ENCODE peak calls at places on chromosomes 5 and 9, in six cellular contexts. G, O, X, V, Y and T are unnamed samples.

GRCh38 chr5:106121972-106122605 is 1548.6 kb downstream of the EFNA5 start:
- DNase-seq in O (no peak), V (no peak), G (peak; percentile 26), X (peak; percentile 60), Y (peak; percentile 54), T (no peak)

GRCh38 chr5:78964889-78965288 is 20.2 kb downstream of the ARSB start:
- DNase-seq in G (peak; percentile 77), X (peak; percentile 64), V (peak; percentile 69), O (no peak), Y (no peak), T (no peak)

GRCh38 chr5:33102551-33102950 is 338.2 kb upstream of the TARS1 start:
- DNase-seq in V (no peak), Y (no peak), G (no peak), O (no peak), X (no peak), T (no peak)

GRCh38 chr5:78920604-78921003 is 64.5 kb downstream of the ARSB start:
- DNase-seq in V (no peak), X (peak; percentile 3), Y (no peak), G (peak; percentile 44), O (no peak), T (no peak)

GRCh38 chr9:134606951-134607733 is 34.5 kb upstream of the COL5A1 start:
- DNase-seq in G (no peak), V (no peak), X (no peak), O (no peak), Y (peak; percentile 47), T (peak; percentile 54)

GRCh38 chr9:126523621-126524111 is 90.1 kb upstream of the LMX1B start:
- DNase-seq in V (no peak), Y (no peak), X (no peak), G (no peak), O (no peak), T (no peak)

GRCh38 chr9:126532019-126532462 is 81.7 kb upstream of the LMX1B start:
- DNase-seq in G (no peak), X (no peak), V (no peak), O (no peak), Y (no peak), T (no peak)

GRCh38 chr9:75454891-75455290 is 366.6 kb downstream of the OSTF1 start:
- DNase-seq in V (no peak), X (no peak), O (no peak), G (no peak), Y (no peak), T (no peak)

GRCh38 chr9:4192450-4192849 is 107.4 kb downstream of the GLIS3 start:
- DNase-seq in V (no peak), X (no peak), Y (no peak), O (no peak), G (no peak), T (no peak)

DNA sequence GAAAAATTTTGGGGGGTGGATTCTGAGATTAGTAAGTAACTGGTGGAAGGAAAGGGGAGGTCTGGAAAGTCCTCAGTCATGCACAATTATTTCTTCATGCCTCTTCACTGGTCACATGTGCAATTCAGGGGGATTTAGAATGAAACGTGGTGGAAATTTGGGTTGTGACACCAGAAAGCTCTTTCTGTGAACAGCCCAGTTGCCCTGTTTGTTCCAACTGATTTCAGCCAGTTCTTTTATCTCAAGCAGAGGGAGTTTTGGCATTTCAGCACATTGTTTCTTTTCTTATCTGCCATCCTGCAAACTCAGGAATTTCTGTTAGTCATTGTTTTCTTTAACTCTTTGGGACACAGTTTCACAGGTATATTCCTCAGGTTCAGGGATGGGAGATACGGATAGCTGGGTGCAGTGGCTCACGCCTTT is 5.1 kb upstream of the B4GALT1 start:
- DNase-seq in Y (no peak), G (no peak), O (no peak), V (peak; percentile 79), X (peak; percentile 51), T (no peak)
- H3K27ac ChIP-seq in Y (no peak overlapping the region), G (peak overlapping the region; percentile 64), O (no peak overlapping the region), V (peak overlapping the region; percentile 72), X (no peak overlapping the region), T (peak overlapping the region; percentile 54)

GRCh38 chr9:123357748-123358059 is 1.7 kb downstream of the CRB2 start:
- DNase-seq in Y (no peak), G (no peak), V (no peak), O (no peak), X (no peak), T (no peak)
- H3K4me3 ChIP-seq in Y (no peak overlapping the region), G (no peak overlapping the region), V (no peak overlapping the region), O (no peak overlapping the region), X (no peak overlapping the region), T (no peak overlapping the region)

GRCh38 chr5:119966028-119966427 is 336.7 kb downstream of the FAM170A start:
- DNase-seq in V (no peak), O (no peak), X (no peak), Y (no peak), G (no peak), T (no peak)
- TF ChIP-seq CTCF in V (no peak), O (no peak), X (no peak), Y (no peak), G (no peak), T (no peak)

GRCh38 chr9:93288891-93289883 is 105.2 kb downstream of the WNK2 start:
- DNase-seq in V (peak; percentile 79), O (no peak), G (peak; percentile 50), Y (no peak), X (peak; percentile 73), T (no peak)
- H3K27ac ChIP-seq in V (no peak overlapping the region), O (peak overlapping the region; percentile 12), G (peak overlapping the region; percentile 64), Y (no peak overlapping the region), X (no peak overlapping the region), T (no peak overlapping the region)